ENCODE peak calls at places on chromosomes 7 and 10, in six cellular contexts. L is neural progenitor cell; U is CD8-positive, alpha-beta T cell; D is fibroblast of pulmonary artery; A is pancreas; V is CD14-positive monocyte. E is an unnamed sample.

GRCh38 chr7:30657131-30657530 is 25.1 kb downstream of the CRHR2 start:
- DNase-seq in L (no peak), U (no peak), D (no peak), A (no peak), V (no peak), E (no peak)

GRCh38 chr10:8444630-8445029 is 390.1 kb downstream of the GATA3 start:
- DNase-seq in L (peak), U (peak), D (peak), A (no peak), V (no peak), E (peak)

GRCh38 chr7:34675749-34676374 is 17.8 kb downstream of the NPSR1 start:
- DNase-seq in L (peak), U (no peak), D (peak), A (no peak), V (no peak), E (no peak)

GRCh38 chr7:105638942-105639495 is 57.7 kb upstream of the EFCAB10 start:
- DNase-seq in L (peak), U (no peak), D (no peak), A (no peak), V (no peak), E (no peak)

GRCh38 chr10:10870523-10871241 is 147.0 kb upstream of the CELF2 start:
- DNase-seq in L (peak), U (no peak), D (no peak), A (no peak), V (no peak), E (no peak)

GRCh38 chr7:155001756-155002410 is 1.0 kb downstream of the PAXIP1 start:
- DNase-seq in L (no peak), U (peak), D (peak), A (no peak), V (no peak), E (no peak)

GRCh38 chr7:94414481-94414880 is 19.8 kb downstream of the COL1A2 start:
- DNase-seq in L (no peak), U (no peak), D (no peak), A (no peak), V (no peak), E (no peak)

GRCh38 chr7:24318326-24318725 is 34.3 kb downstream of the NPY start:
- DNase-seq in L (peak), U (no peak), D (peak), A (no peak), V (no peak), E (peak)

GRCh38 chr10:16441106-16441850 is 4.5 kb downstream of the PTER start:
- DNase-seq in L (no peak), U (no peak), D (peak), A (no peak), V (no peak), E (no peak)

GRCh38 chr10:19041176-19041575 is 7.4 kb upstream of the MALRD1 start:
- DNase-seq in L (no peak), U (no peak), D (no peak), A (no peak), V (no peak), E (no peak)

GRCh38 chr10:89707372-89707771 is 6.0 kb downstream of the KIF20B start:
- DNase-seq in L (no peak), U (no peak), D (no peak), A (no peak), V (no peak), E (no peak)

GRCh38 chr7:77235280-77235679 is 35.7 kb upstream of the FGL2 start:
- DNase-seq in L (no peak), U (no peak), D (peak), A (no peak), V (no peak), E (no peak)

GRCh38 chr10:75508814-75509306 is 77.4 kb downstream of the LRMDA start:
- DNase-seq in L (no peak), U (no peak), D (peak), A (no peak), V (no peak), E (no peak)

GRCh38 chr10:78853864-78854263 is 214.9 kb upstream of the ZMIZ1 start:
- DNase-seq in L (no peak), U (no peak), D (no peak), A (no peak), V (no peak), E (no peak)

GRCh38 chr7:28739826-28740225 is 218.3 kb downstream of the TRIL start:
- DNase-seq in L (peak), U (no peak), D (no peak), A (no peak), V (no peak), E (no peak)

GRCh38 chr10:109838592-109839244 is 84.6 kb downstream of the XPNPEP1 start:
- DNase-seq in L (no peak), U (no peak), D (no peak), A (no peak), V (no peak), E (no peak)

GRCh38 chr7:46150202-46150601 is 229.1 kb upstream of the IGFBP3 start:
- DNase-seq in L (no peak), U (no peak), D (no peak), A (no peak), V (no peak), E (peak)

GRCh38 chr7:46153951-46154787 is 233.1 kb upstream of the IGFBP3 start:
- DNase-seq in L (no peak), U (no peak), D (no peak), A (no peak), V (no peak), E (peak)

GRCh38 chr7:46153583-46153950 is 232.5 kb upstream of the IGFBP3 start:
- DNase-seq in L (no peak), U (no peak), D (no peak), A (no peak), V (no peak), E (no peak)

GRCh38 chr7:46150721-46151120 is 229.6 kb upstream of the IGFBP3 start:
- DNase-seq in L (no peak), U (no peak), D (peak), A (no peak), V (no peak), E (no peak)

GRCh38 chr7:46152671-46153070 is 231.6 kb upstream of the IGFBP3 start:
- DNase-seq in L (no peak), U (no peak), D (no peak), A (no peak), V (no peak), E (no peak)
- TF ChIP-seq CTCF in L (peak), U (no peak), D (no peak), A (no peak), V (no peak), E (no peak)

GRCh38 chr10:119252051-119252465 is 44.7 kb downstream of the GRK5 start:
- DNase-seq in L (no peak), U (no peak), D (peak), A (no peak), V (no peak), E (no peak)
- TF ChIP-seq CTCF in L (no peak), U (no peak), D (peak), A (no peak), V (no peak), E (no peak)

GRCh38 chr7:69018200-69018599 is 580.1 kb upstream of the AUTS2 start:
- DNase-seq in L (peak), U (no peak), D (no peak), A (no peak), V (no peak), E (no peak)
- TF ChIP-seq CTCF in L (peak), U (no peak), D (no peak), A (no peak), V (no peak), E (no peak)

GRCh38 chr10:17744395-17744841 is 7.6 kb upstream of the TMEM236 start:
- DNase-seq in L (no peak), U (no peak), D (peak), A (no peak), V (no peak), E (no peak)

GRCh38 chr10:17737021-17737965 is 14.7 kb upstream of the TMEM236 start:
- DNase-seq in L (peak), U (no peak), D (peak), A (no peak), V (no peak), E (no peak)

GRCh38 chr10:17747883-17748550 is 4.0 kb upstream of the TMEM236 start:
- DNase-seq in L (no peak), U (no peak), D (peak), A (no peak), V (no peak), E (no peak)

GRCh38 chr10:17740668-17741067 is 11.3 kb upstream of the TMEM236 start:
- DNase-seq in L (no peak), U (no peak), D (no peak), A (no peak), V (no peak), E (no peak)

GRCh38 chr10:17742918-17743317 is 9.1 kb upstream of the TMEM236 start:
- DNase-seq in L (peak), U (peak), D (peak), A (peak), V (no peak), E (peak)
- TF ChIP-seq CTCF in L (peak), U (peak), D (peak), A (peak), V (peak), E (peak)

GRCh38 chr7:40701836-40702551 is 567.2 kb downstream of the SUGCT start:
- DNase-seq in L (no peak), U (no peak), D (no peak), A (no peak), V (no peak), E (no peak)

GRCh38 chr7:40697653-40698052 is 562.8 kb downstream of the SUGCT start:
- DNase-seq in L (no peak), U (no peak), D (no peak), A (no peak), V (no peak), E (no peak)

GRCh38 chr7:40698214-40698920 is 563.6 kb downstream of the SUGCT start:
- DNase-seq in L (no peak), U (no peak), D (no peak), A (no peak), V (no peak), E (no peak)

GRCh38 chr7:40698921-40699260 is 564.1 kb downstream of the SUGCT start:
- DNase-seq in L (no peak), U (no peak), D (no peak), A (no peak), V (no peak), E (no peak)

GRCh38 chr7:40700653-40701475 is 566.1 kb downstream of the SUGCT start:
- DNase-seq in L (no peak), U (no peak), D (peak), A (no peak), V (no peak), E (peak)
- TF ChIP-seq CTCF in L (peak), U (no peak), D (no peak), A (no peak), V (no peak), E (peak)

GRCh38 chr7:32476816-32477648 is 13.1 kb downstream of the LSM5 start:
- DNase-seq in L (no peak), U (no peak), D (no peak), A (no peak), V (no peak), E (no peak)
- TF ChIP-seq CTCF in L (no peak), U (no peak), D (no peak), A (no peak), V (no peak), E (no peak)